ENCODE peak calls at places on chromosomes 4 and X, in ten cellular contexts. L, Y, K, N, C, W, P, M, O and X are unnamed samples.

GRCh38 chrX:71532078-71532752 is 689 bp upstream of the OGT start:
- DNase-seq in L (no peak), Y (peak), K (peak), N (peak), C (no peak), W (no peak), P (no peak), M (no peak), O (peak), X (no peak)

GRCh38 chr4:89311433-89311832 is 3.8 kb upstream of the GPRIN3 start:
- DNase-seq in L (no peak), Y (no peak), K (no peak), N (no peak), C (no peak), W (no peak), P (no peak), M (no peak), O (no peak), X (no peak)

GRCh38 chr4:86014599-86014998 is 345.3 kb downstream of the MAPK10 start:
- DNase-seq in L (no peak), Y (peak), K (peak), N (peak), C (no peak), W (no peak), P (no peak), M (peak), O (no peak), X (no peak)

GRCh38 chr4:54063737-54064316 is 578 bp downstream of the CHIC2 start:
- DNase-seq in L (peak), Y (peak), K (peak), N (peak), C (peak), W (no peak), P (peak), M (peak), O (no peak), X (no peak)

GRCh38 chr4:139988863-139989765 is 164.9 kb downstream of the MAML3 start:
- DNase-seq in L (peak), Y (peak), K (no peak), N (no peak), C (no peak), W (peak), P (peak), M (peak), O (peak), X (no peak)

GRCh38 chrX:15549189-15550012 is 48.8 kb downstream of the BMX start:
- DNase-seq in L (no peak), Y (peak), K (no peak), N (no peak), C (no peak), W (no peak), P (no peak), M (no peak), O (no peak), X (no peak)

GRCh38 chr4:145694929-145695328 is 15.0 kb downstream of the C4orf51 start:
- DNase-seq in L (no peak), Y (no peak), K (no peak), N (no peak), C (no peak), W (no peak), P (no peak), M (no peak), O (no peak), X (no peak)

GRCh38 chr4:185110375-185110823 is 32.7 kb upstream of the SLC25A4 start:
- DNase-seq in L (no peak), Y (no peak), K (no peak), N (no peak), C (no peak), W (no peak), P (no peak), M (no peak), O (peak), X (no peak)

GRCh38 chr4:39324446-39324845 is 41.7 kb downstream of the RFC1 start:
- DNase-seq in L (no peak), Y (no peak), K (no peak), N (no peak), C (no peak), W (no peak), P (no peak), M (no peak), O (no peak), X (no peak)

GRCh38 chrX:100447563-100448397 is 37.7 kb upstream of the PCDH19 start:
- DNase-seq in L (peak), Y (peak), K (peak), N (no peak), C (peak), W (no peak), P (peak), M (peak), O (peak), X (peak)

GRCh38 chr4:31458813-31459212 is 738.6 kb downstream of the PCDH7 start:
- DNase-seq in L (no peak), Y (no peak), K (no peak), N (no peak), C (no peak), W (no peak), P (peak), M (peak), O (no peak), X (no peak)

GRCh38 chr4:74039065-74039763 is 725 bp upstream of the CXCL3 start:
- DNase-seq in L (no peak), Y (peak), K (peak), N (no peak), C (no peak), W (no peak), P (no peak), M (peak), O (no peak), X (no peak)

GRCh38 chr4:10160280-10160856 is 43.8 kb upstream of the WDR1 start:
- DNase-seq in L (peak), Y (peak), K (no peak), N (no peak), C (peak), W (no peak), P (no peak), M (peak), O (peak), X (no peak)

GRCh38 chr4:158865520-158866177 is 96.8 kb downstream of the FNIP2 start:
- DNase-seq in L (no peak), Y (no peak), K (peak), N (peak), C (no peak), W (no peak), P (no peak), M (no peak), O (no peak), X (no peak)

GRCh38 chrX:17596051-17596450 is 141.2 kb upstream of the SCML1 start:
- DNase-seq in L (no peak), Y (no peak), K (no peak), N (no peak), C (no peak), W (no peak), P (no peak), M (no peak), O (peak), X (no peak)

GRCh38 chrX:88940904-88941303 is 193.9 kb downstream of the CPXCR1 start:
- DNase-seq in L (no peak), Y (no peak), K (no peak), N (no peak), C (no peak), W (no peak), P (no peak), M (no peak), O (no peak), X (no peak)

GRCh38 chr4:3374667-3375066 is 67.1 kb upstream of the HGFAC start:
- DNase-seq in L (no peak), Y (no peak), K (no peak), N (no peak), C (no peak), W (no peak), P (no peak), M (no peak), O (no peak), X (no peak)

GRCh38 chr4:83639849-83640493 is 104.1 kb downstream of the GPAT3 start:
- DNase-seq in L (peak), Y (peak), K (peak), N (peak), C (peak), W (no peak), P (peak), M (peak), O (peak), X (peak)

GRCh38 chrX:114924846-114925245 is 92.6 kb downstream of the IL13RA2 start:
- DNase-seq in L (no peak), Y (no peak), K (no peak), N (no peak), C (no peak), W (no peak), P (no peak), M (peak), O (peak), X (no peak)

GRCh38 chrX:148874621-148875020 is 374.2 kb downstream of the AFF2 start:
- DNase-seq in L (no peak), Y (no peak), K (no peak), N (no peak), C (no peak), W (no peak), P (no peak), M (no peak), O (no peak), X (no peak)

GRCh38 chr4:67713531-67714247 is 12.7 kb upstream of the UBA6 start:
- DNase-seq in L (no peak), Y (no peak), K (no peak), N (no peak), C (no peak), W (no peak), P (no peak), M (no peak), O (peak), X (no peak)

GRCh38 chr4:143335979-143336827 is 473 bp upstream of the GAB1 start:
- DNase-seq in L (peak), Y (peak), K (peak), N (peak), C (peak), W (peak), P (peak), M (peak), O (peak), X (peak)

GRCh38 chr4:7029921-7030320 is 13.3 kb upstream of the TADA2B start:
- DNase-seq in L (no peak), Y (no peak), K (no peak), N (no peak), C (no peak), W (no peak), P (no peak), M (no peak), O (no peak), X (no peak)

GRCh38 chr4:106985830-106986229 is 50.3 kb downstream of the DKK2 start:
- DNase-seq in L (no peak), Y (no peak), K (no peak), N (no peak), C (no peak), W (no peak), P (no peak), M (no peak), O (peak), X (no peak)

GRCh38 chr4:106986486-106986885 is 49.6 kb downstream of the DKK2 start:
- DNase-seq in L (no peak), Y (no peak), K (no peak), N (no peak), C (no peak), W (no peak), P (no peak), M (no peak), O (peak), X (no peak)

GRCh38 chr4:106981431-106981830 is 54.7 kb downstream of the DKK2 start:
- DNase-seq in L (no peak), Y (no peak), K (no peak), N (no peak), C (no peak), W (no peak), P (no peak), M (no peak), O (no peak), X (no peak)

GRCh38 chr4:106978046-106978774 is 57.9 kb downstream of the DKK2 start:
- DNase-seq in L (peak), Y (no peak), K (no peak), N (no peak), C (peak), W (no peak), P (no peak), M (no peak), O (no peak), X (no peak)

DNA sequence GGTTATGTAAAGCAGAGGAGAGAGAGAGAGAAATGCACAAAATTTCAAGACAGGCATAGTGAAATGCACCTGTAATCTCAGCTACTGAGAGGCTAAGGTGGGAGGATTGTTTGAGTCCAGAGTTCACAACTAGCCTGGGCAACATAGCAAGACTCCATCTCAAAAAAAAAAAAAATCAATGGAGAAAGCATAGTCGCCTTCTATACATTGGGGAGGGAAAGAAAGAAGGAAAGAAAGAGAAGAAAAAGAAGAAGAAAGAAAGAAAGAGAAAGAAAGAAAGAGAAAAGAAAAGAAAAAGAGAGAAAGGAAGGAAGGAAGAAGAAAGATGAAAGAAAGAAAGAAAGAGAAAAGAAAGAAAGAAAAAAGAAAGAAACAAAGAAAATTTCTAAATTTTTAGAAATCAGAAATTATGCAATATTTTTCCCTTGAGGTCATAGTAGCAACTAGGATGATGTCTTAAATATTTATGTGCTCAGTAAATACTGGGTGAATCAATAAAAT is 53.4 kb downstream of the DKK2 start:
- DNase-seq in L (no peak), Y (no peak), K (no peak), N (no peak), C (no peak), W (no peak), P (no peak), M (no peak), O (no peak), X (no peak)
- TF ChIP-seq CTCF in L (no peak), Y (no peak), K (no peak), N (no peak), C (no peak), W (no peak), P (no peak), M (no peak), O (no peak), X (no peak)

GRCh38 chr4:1793496-1793840 is 375 bp downstream of the FGFR3 start:
- DNase-seq in L (no peak), Y (peak), K (peak), N (no peak), C (peak), W (no peak), P (no peak), M (peak), O (no peak), X (peak)

GRCh38 chr4:1792832-1793495 is at the start of gene FGFR3:
- DNase-seq in L (peak), Y (peak), K (peak), N (peak), C (no peak), W (no peak), P (no peak), M (peak), O (no peak), X (peak)

GRCh38 chr4:1795304-1796195 is 2.5 kb downstream of the FGFR3 start:
- DNase-seq in L (no peak), Y (peak), K (no peak), N (no peak), C (no peak), W (no peak), P (no peak), M (no peak), O (no peak), X (peak)

GRCh38 chr4:1794809-1795303 is 1.8 kb downstream of the FGFR3 start:
- DNase-seq in L (no peak), Y (peak), K (no peak), N (no peak), C (no peak), W (no peak), P (no peak), M (no peak), O (no peak), X (no peak)

GRCh38 chr4:1793940-1794808 is 1.1 kb downstream of the FGFR3 start:
- DNase-seq in L (no peak), Y (peak), K (peak), N (no peak), C (no peak), W (no peak), P (no peak), M (peak), O (no peak), X (peak)
- TF ChIP-seq CTCF in L (no peak), Y (no peak), K (no peak), N (no peak), C (no peak), W (no peak), P (no peak), M (no peak), O (no peak), X (no peak)

DNA sequence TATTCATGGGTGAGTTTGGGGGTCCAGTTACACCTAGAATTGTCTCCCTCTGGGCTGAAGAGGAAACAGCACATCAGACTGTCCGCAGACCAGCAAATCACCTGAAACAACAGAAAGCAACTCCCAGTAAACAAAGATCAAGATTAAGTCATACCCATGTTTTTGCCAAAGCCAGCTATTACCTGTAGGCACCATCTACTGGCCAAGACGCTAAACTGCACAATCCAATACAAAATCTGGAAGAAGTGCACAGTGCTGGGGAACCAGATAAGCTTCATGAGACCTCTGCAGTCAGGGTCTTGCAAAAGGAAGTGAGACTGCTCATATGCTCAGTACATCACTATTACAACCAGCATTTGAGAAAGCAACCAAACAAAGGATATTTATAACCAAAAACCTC is 157.5 kb upstream of the ITM2A start:
- DNase-seq in L (no peak), Y (peak), K (no peak), N (no peak), C (peak), W (no peak), P (no peak), M (no peak), O (peak), X (no peak)
- TF ChIP-seq CTCF in L (peak), Y (peak), K (peak), N (peak), C (peak), W (no peak), P (no peak), M (peak), O (peak), X (no peak)

GRCh38 chr4:98626350-98626749 is 32.1 kb downstream of the TSPAN5 start:
- DNase-seq in L (peak), Y (no peak), K (no peak), N (no peak), C (no peak), W (no peak), P (no peak), M (peak), O (peak), X (no peak)
- TF ChIP-seq CTCF in L (no peak), Y (no peak), K (no peak), N (no peak), C (no peak), W (no peak), P (no peak), M (peak), O (peak), X (no peak)